ENCODE peak calls at places on chromosome 12, in five cellular contexts. Z is stimulated activated CD4-positive, alpha-beta T cell treated with anti-CD3 and anti-CD28 coated beads, Interleukin-4, amount 100 ng/mL, for 48 hours; B is activated naive CD8-positive, alpha-beta T cell treated with anti-CD3 and anti-CD28 coated beads, Interleukin-2, amount 10 ng/mL, durations not matched to agents 7 days and 5 days; Y is HAP-1; P is CD8-positive, alpha-beta T cell. R is an unnamed sample.

GRCh38 chr12:26732010-26732908 is 100.7 kb downstream of the ITPR2 start:
- DNase-seq in Z (no peak), B (no peak), Y (no peak), P (no peak), R (no peak)

GRCh38 chr12:132423251-132424117 is 66.5 kb upstream of the FBRSL1 start:
- DNase-seq in Z (no peak), B (no peak), Y (peak; percentile 55), P (no peak), R (no peak)

GRCh38 chr12:91226951-91227350 is 44.3 kb upstream of the DCN start:
- DNase-seq in Z (no peak), B (no peak), Y (no peak), P (no peak), R (no peak)

GRCh38 chr12:74889073-74889472 is 320.6 kb downstream of the KCNC2 start:
- DNase-seq in Z (no peak), B (no peak), Y (no peak), P (no peak), R (no peak)

GRCh38 chr12:25557830-25558436 is 4.8 kb upstream of the LMNTD1 start:
- DNase-seq in Z (peak; percentile 3), B (no peak), Y (peak; percentile 73), P (no peak), R (no peak)

GRCh38 chr12:131985145-131985875 is 35.6 kb downstream of the EP400 start:
- DNase-seq in Z (no peak), B (no peak), Y (no peak), P (no peak), R (no peak)

GRCh38 chr12:122991623-122992275 is 11.3 kb downstream of the ARL6IP4 start:
- DNase-seq in Z (no peak), B (no peak), Y (no peak), P (no peak), R (no peak)

GRCh38 chr12:103812789-103813188 is 28.2 kb downstream of the NT5DC3 start:
- DNase-seq in Z (no peak), B (no peak), Y (no peak), P (no peak), R (no peak)

GRCh38 chr12:77679701-77680100 is 151.0 kb upstream of the NAV3 start:
- DNase-seq in Z (no peak), B (no peak), Y (no peak), P (no peak), R (no peak)

GRCh38 chr12:6533653-6534157 is 612 bp upstream of the GAPDH start:
- DNase-seq in Z (no peak), B (no peak), Y (peak; percentile 90), P (no peak), R (peak; percentile 60)

GRCh38 chr12:11672833-11673232 is 23.4 kb downstream of the ETV6 start:
- DNase-seq in Z (no peak), B (no peak), Y (no peak), P (no peak), R (no peak)

GRCh38 chr12:47207005-47207717 is 127.4 kb upstream of the AMIGO2 start:
- DNase-seq in Z (no peak), B (peak; percentile 62), Y (no peak), P (no peak), R (no peak)

GRCh38 chr12:6033546-6033945 is 88.5 kb upstream of the ANO2 start:
- DNase-seq in Z (no peak), B (no peak), Y (no peak), P (no peak), R (no peak)

GRCh38 chr12:124445121-124445718 is 122.2 kb downstream of the NCOR2 start:
- DNase-seq in Z (no peak), B (no peak), Y (no peak), P (no peak), R (no peak)

GRCh38 chr12:116136340-116136739 is 141.2 kb downstream of the MED13L start:
- DNase-seq in Z (no peak), B (no peak), Y (no peak), P (no peak), R (no peak)

GRCh38 chr12:119020377-119021360 is 39.3 kb downstream of the SRRM4 start:
- DNase-seq in Z (peak; percentile 14), B (peak; percentile 29), Y (peak; percentile 77), P (no peak), R (no peak)

GRCh38 chr12:110766311-110767154 is 23.8 kb upstream of the PPP1CC start:
- DNase-seq in Z (no peak), B (no peak), Y (no peak), P (no peak), R (no peak)

GRCh38 chr12:47068539-47068938 is 10.9 kb upstream of the PCED1B start:
- DNase-seq in Z (no peak), B (no peak), Y (no peak), P (no peak), R (no peak)

GRCh38 chr12:55746913-55747231 is 4.0 kb downstream of the GDF11 start:
- DNase-seq in Z (no peak), B (no peak), Y (no peak), P (no peak), R (no peak)

GRCh38 chr12:80864046-80864735 is 73.5 kb downstream of the LIN7A start:
- DNase-seq in Z (no peak), B (no peak), Y (no peak), P (no peak), R (no peak)

GRCh38 chr12:105504286-105504685 is 173.8 kb downstream of the C12orf75 start:
- DNase-seq in Z (no peak), B (no peak), Y (peak; percentile 25), P (no peak), R (no peak)

GRCh38 chr12:57089259-57090245 is 638 bp downstream of the NAB2 start:
- DNase-seq in Z (no peak), B (peak; percentile 72), Y (peak; percentile 84), P (peak; percentile 33), R (no peak)

GRCh38 chr12:22729898-22730443 is 105.0 kb downstream of the ETNK1 start:
- DNase-seq in Z (no peak), B (no peak), Y (no peak), P (no peak), R (no peak)

GRCh38 chr12:12803186-12803585 is 10.0 kb upstream of the DDX47 start:
- DNase-seq in Z (no peak), B (peak; percentile 51), Y (no peak), P (no peak), R (no peak)

GRCh38 chr12:111428728-111429175 is 23.0 kb downstream of the SH2B3 start:
- DNase-seq in Z (no peak), B (no peak), Y (no peak), P (no peak), R (no peak)

GRCh38 chr12:124938606-124939427 is 24.4 kb upstream of the UBC start:
- DNase-seq in Z (peak; percentile 43), B (peak; percentile 59), Y (peak; percentile 83), P (peak; percentile 37), R (no peak)

GRCh38 chr12:16622315-16622714 is 16.4 kb upstream of the LMO3 start:
- DNase-seq in Z (no peak), B (no peak), Y (no peak), P (no peak), R (no peak)

GRCh38 chr12:63846249-63846967 is 1.9 kb downstream of the SRGAP1 start:
- DNase-seq in Z (no peak), B (no peak), Y (no peak), P (no peak), R (no peak)

GRCh38 chr12:80716711-80717469 is at the start of gene MYF5:
- DNase-seq in Z (no peak), B (no peak), Y (no peak), P (no peak), R (no peak)

GRCh38 chr12:127081058-127081457 is 1185.9 kb upstream of the TMEM132C start:
- DNase-seq in Z (no peak), B (no peak), Y (no peak), P (no peak), R (no peak)

GRCh38 chr12:87793134-87793533 is 236.1 kb downstream of the C12orf50 start:
- DNase-seq in Z (no peak), B (no peak), Y (no peak), P (no peak), R (no peak)

GRCh38 chr12:52277486-52278245 is 3.2 kb downstream of the KRT86 start:
- DNase-seq in Z (no peak), B (no peak), Y (no peak), P (no peak), R (no peak)

GRCh38 chr12:12032771-12033588 is 37.8 kb upstream of the BCL2L14 start:
- DNase-seq in Z (peak; percentile 50), B (peak; percentile 68), Y (peak; percentile 83), P (peak; percentile 62), R (no peak)

GRCh38 chr12:50232771-50233209 is 50.5 kb downstream of the LIMA1 start:
- DNase-seq in Z (no peak), B (no peak), Y (no peak), P (no peak), R (no peak)

R was measured in GM12891.